ENCODE peak calls at places on chromosomes 16 and 17, in nine cellular contexts. X, M, N, V, H, R, U, L and W are unnamed samples.
A peak's percentile ranks its signal among the peaks of the same experiment; 100 is the strongest.

GRCh38 chr16:30349695-30350094 is 5.4 kb downstream of the CD2BP2 start:
- DNase-seq in H (no peak), U (no peak), N (no peak), V (no peak), R (no peak), M (no peak), X (no peak), L (no peak), W (no peak)

GRCh38 chr16:11140466-11140865 is 115.5 kb downstream of the SOCS1 start:
- DNase-seq in X (no peak), V (no peak), N (no peak), U (no peak), R (no peak), L (no peak), M (no peak), H (no peak), W (no peak)

GRCh38 chr17:81890447-81891302 is 711 bp downstream of the ALYREF start:
- DNase-seq in R (no peak), X (no peak), N (peak; percentile 46), L (peak; percentile 1), U (no peak), H (no peak), V (no peak), M (no peak), W (no peak)

GRCh38 chr16:87765473-87765775 is 362 bp downstream of the KLHDC4 start:
- DNase-seq in L (no peak), U (no peak), H (no peak), M (no peak), R (no peak), N (no peak), V (no peak), X (peak; percentile 66), W (no peak)

GRCh38 chr17:79803997-79804855 is 7.3 kb upstream of the CBX8 start:
- DNase-seq in U (no peak), X (no peak), M (no peak), R (peak; percentile 68), N (peak; percentile 78), V (no peak), L (no peak), H (no peak), W (no peak)

GRCh38 chr16:4214215-4214621 is 27.7 kb downstream of the SRL start:
- DNase-seq in V (peak; percentile 72), N (no peak), X (no peak), H (peak; percentile 73), U (peak; percentile 90), R (no peak), M (no peak), L (no peak), W (no peak)

GRCh38 chr17:50884354-50885311 is 18.5 kb upstream of the TOB1 start:
- DNase-seq in U (peak; percentile 63), V (no peak), N (no peak), H (no peak), L (no peak), R (no peak), M (no peak), X (no peak), W (no peak)

GRCh38 chr17:75113798-75114551 is 4.2 kb downstream of the ARMC7 start:
- DNase-seq in R (peak; percentile 87), L (peak; percentile 95), V (peak; percentile 95), N (peak; percentile 93), X (peak; percentile 88), H (peak; percentile 86), M (peak; percentile 83), U (peak; percentile 73), W (peak; percentile 96)

GRCh38 chr16:57906385-57907316 is 64.3 kb downstream of the CNGB1 start:
- DNase-seq in X (peak; percentile 9), H (no peak), V (no peak), L (peak; percentile 29), U (no peak), R (no peak), M (no peak), N (peak; percentile 40), W (no peak)

GRCh38 chr17:48121921-48122650 is 14.5 kb downstream of the SNX11 start:
- DNase-seq in X (no peak), L (peak; percentile 80), N (no peak), H (no peak), R (no peak), V (no peak), M (no peak), U (no peak), W (no peak)

GRCh38 chr17:9928601-9929341 is 23.7 kb upstream of the RCVRN start:
- DNase-seq in L (no peak), V (peak; percentile 82), M (no peak), R (no peak), H (peak; percentile 71), X (no peak), N (no peak), U (no peak), W (peak; percentile 85)

GRCh38 chr16:57620316-57621231 is 7.9 kb upstream of the ADGRG1 start:
- DNase-seq in N (no peak), V (peak; percentile 81), L (no peak), R (no peak), H (no peak), M (no peak), X (no peak), U (peak; percentile 71), W (no peak)

GRCh38 chr16:77723108-77723514 is 797 bp downstream of the NUDT7 start:
- DNase-seq in R (peak; percentile 7), M (no peak), U (peak; percentile 14), L (peak; percentile 17), H (no peak), X (peak; percentile 1), N (no peak), V (no peak), W (peak; percentile 52)

GRCh38 chr17:7313028-7313889 is 1.9 kb downstream of the GPS2 start:
- DNase-seq in N (no peak), V (peak; percentile 37), R (no peak), X (no peak), H (no peak), U (peak; percentile 9), L (no peak), M (no peak), W (peak; percentile 44)

GRCh38 chr17:38762231-38762630 is 9.7 kb downstream of the PSMB3 start:
- DNase-seq in X (no peak), M (no peak), N (no peak), U (no peak), H (no peak), R (no peak), V (no peak), L (no peak), W (no peak)

GRCh38 chr17:44170499-44171201 is at the start of gene ASB16:
- DNase-seq in L (no peak), R (no peak), X (no peak), M (no peak), H (no peak), N (no peak), V (no peak), U (no peak), W (peak; percentile 84)